ENCODE peak calls at places on chromosome 9, in six cellular contexts. A is H9, D is A549, U is IMR-90, L is mesendoderm, R is neuronal stem cell. O is an unnamed sample.
A peak's percentile ranks its signal among the peaks of the same experiment; 100 is the strongest.

GRCh38 chr9:6545017-6545691 is 100.4 kb downstream of the GLDC start:
- DNase-seq in U (peak; percentile 50), R (no peak), L (no peak), D (peak; percentile 57), A (no peak), O (peak; percentile 98)

GRCh38 chr9:13992136-13992798 is 321.7 kb downstream of the NFIB start:
- DNase-seq in A (no peak), R (no peak), D (no peak), U (no peak), L (no peak), O (no peak)

GRCh38 chr9:30757723-30758122 is 1626.7 kb upstream of the ACO1 start:
- DNase-seq in A (no peak), U (no peak), R (no peak), L (no peak), D (no peak), O (no peak)

GRCh38 chr9:347667-348292 is 133.1 kb downstream of the DOCK8 start:
- DNase-seq in D (peak; percentile 54), L (peak; percentile 43), U (peak; percentile 41), A (no peak), R (peak; percentile 5), O (no peak)

GRCh38 chr9:81599837-81600236 is 89.5 kb downstream of the TLE1 start:
- DNase-seq in U (no peak), L (no peak), R (no peak), A (no peak), D (no peak), O (no peak)

GRCh38 chr9:21856301-21857094 is 54.1 kb downstream of the MTAP start:
- DNase-seq in A (no peak), R (no peak), U (peak; percentile 51), D (no peak), L (no peak), O (no peak)

GRCh38 chr9:116661037-116661954 is 25.8 kb upstream of the TRIM32 start:
- DNase-seq in R (peak; percentile 48), A (peak; percentile 41), D (peak; percentile 81), U (peak; percentile 84), L (peak; percentile 86), O (peak; percentile 31)

GRCh38 chr9:76215066-76215465 is 179.2 kb downstream of the RFK start:
- DNase-seq in D (peak; percentile 9), L (peak; percentile 71), U (peak; percentile 86), A (no peak), R (no peak), O (peak; percentile 10)

GRCh38 chr9:69919461-69920061 is 98.9 kb downstream of the CFAP95 start:
- DNase-seq in L (peak; percentile 60), A (no peak), R (peak; percentile 35), D (peak; percentile 59), U (peak; percentile 74), O (no peak)

GRCh38 chr9:134910146-134910545 is 7.6 kb downstream of the FCN1 start:
- DNase-seq in R (no peak), D (no peak), A (no peak), L (no peak), U (no peak), O (no peak)

GRCh38 chr9:113624721-113625120 is 161.2 kb downstream of the RGS3 start:
- DNase-seq in L (no peak), U (peak; percentile 50), D (no peak), A (peak; percentile 14), R (no peak), O (no peak)

GRCh38 chr9:119372951-119373350 is 3.7 kb upstream of the BRINP1 start:
- DNase-seq in A (no peak), L (no peak), D (no peak), R (no peak), U (no peak), O (no peak)

GRCh38 chr9:21777701-21778100 is 24.7 kb upstream of the MTAP start:
- DNase-seq in L (peak; percentile 8), A (no peak), R (no peak), U (peak; percentile 93), D (no peak), O (no peak)

GRCh38 chr9:29625292-29625731 is 2052.0 kb upstream of the C9orf72 start:
- DNase-seq in R (no peak), U (no peak), L (peak; percentile 0), D (no peak), A (no peak), O (no peak)

GRCh38 chr9:135075234-135076142 is 12.0 kb upstream of the OLFM1 start:
- DNase-seq in U (no peak), L (peak; percentile 56), R (no peak), A (peak; percentile 65), D (no peak), O (no peak)

GRCh38 chr9:114481789-114482188 is 23.5 kb downstream of the WHRN start:
- DNase-seq in A (no peak), D (no peak), R (no peak), U (no peak), L (no peak), O (no peak)

GRCh38 chr9:36286388-36286787 is 28.1 kb upstream of the GNE start:
- DNase-seq in A (no peak), L (peak; percentile 27), D (no peak), R (no peak), U (no peak), O (no peak)

GRCh38 chr9:115596743-115597080 is 478.8 kb upstream of the TNC start:
- DNase-seq in D (no peak), L (no peak), R (no peak), A (no peak), U (no peak), O (no peak)

GRCh38 chr9:131608469-131609115 is 63.3 kb downstream of the PRRT1B start:
- DNase-seq in U (peak; percentile 87), L (peak; percentile 98), D (peak; percentile 67), R (peak; percentile 52), A (peak; percentile 91), O (peak; percentile 37)

GRCh38 chr9:118596374-118597015 is 772.7 kb downstream of the BRINP1 start:
- DNase-seq in D (no peak), L (no peak), U (no peak), R (no peak), A (no peak), O (no peak)

GRCh38 chr9:93600504-93600903 is 24.1 kb downstream of the PHF2 start:
- DNase-seq in U (no peak), D (no peak), R (no peak), L (peak; percentile 28), A (peak; percentile 79), O (no peak)

GRCh38 chr9:36306481-36307306 is 48.4 kb upstream of the GNE start:
- DNase-seq in A (no peak), U (peak; percentile 23), R (no peak), L (peak; percentile 65), D (peak; percentile 76), O (peak; percentile 26)

GRCh38 chr9:74765572-74765971 is 122.1 kb downstream of the TRPM6 start:
- DNase-seq in R (no peak), L (no peak), D (no peak), A (no peak), U (no peak), O (no peak)

GRCh38 chr9:74951725-74952151 is 974 bp downstream of the C9orf40 start:
- DNase-seq in L (peak; percentile 52), U (peak; percentile 12), R (peak; percentile 38), D (peak; percentile 43), A (peak; percentile 46), O (no peak)

GRCh38 chr9:100292414-100292813 is 60.3 kb downstream of the TEX10 start:
- DNase-seq in R (no peak), D (no peak), L (no peak), U (no peak), A (no peak), O (no peak)

GRCh38 chr9:23412458-23412857 is 413.6 kb downstream of the ELAVL2 start:
- DNase-seq in R (no peak), L (no peak), D (no peak), U (no peak), A (no peak), O (no peak)

GRCh38 chr9:138103111-138103823 is 225.7 kb downstream of the CACNA1B start:
- DNase-seq in D (no peak), L (no peak), R (no peak), A (peak; percentile 19), U (no peak), O (no peak)

GRCh38 chr9:72527801-72528195 is 6.4 kb downstream of the TMC1 start:
- DNase-seq in L (no peak), U (no peak), D (no peak), R (no peak), A (no peak), O (no peak)
- H3K27ac ChIP-seq in L (peak overlapping the region; percentile 42), U (peak overlapping the region; percentile 98), D (peak overlapping the region; percentile 85), R (peak overlapping the region; percentile 76), A (no peak overlapping the region), O (peak overlapping the region; percentile 80)

GRCh38 chr9:133874061-133874638 is 118.0 kb downstream of the VAV2 start:
- DNase-seq in A (no peak), L (peak; percentile 82), U (peak; percentile 70), D (peak; percentile 91), R (no peak), O (peak; percentile 96)
- H3K27ac ChIP-seq in A (no peak overlapping the region), L (no peak overlapping the region), U (no peak overlapping the region), D (peak overlapping the region; percentile 97), R (no peak overlapping the region), O (peak overlapping the region; percentile 97)

GRCh38 chr9:4792054-4792571 is 631 bp upstream of the RCL1 start:
- DNase-seq in L (no peak), U (no peak), D (no peak), A (no peak), R (no peak), O (no peak)
- H3K27ac ChIP-seq in L (no peak overlapping the region), U (no peak overlapping the region), D (peak overlapping the region; percentile 70), A (no peak overlapping the region), R (no peak overlapping the region), O (no peak overlapping the region)

GRCh38 chr9:136618578-136619547 is 43.9 kb upstream of the EGFL7 start:
- DNase-seq in A (no peak), D (no peak), U (no peak), R (no peak), L (no peak), O (no peak)

GRCh38 chr9:136616307-136616635 is 46.4 kb upstream of the EGFL7 start:
- DNase-seq in U (no peak), L (no peak), A (no peak), R (no peak), D (no peak), O (no peak)

GRCh38 chr9:136619742-136620440 is 42.8 kb upstream of the EGFL7 start:
- DNase-seq in U (peak; percentile 51), A (no peak), L (no peak), R (no peak), D (no peak), O (no peak)

GRCh38 chr9:136616948-136617695 is 45.6 kb upstream of the EGFL7 start:
- DNase-seq in U (no peak), L (no peak), A (no peak), D (no peak), R (no peak), O (no peak)

DNA sequence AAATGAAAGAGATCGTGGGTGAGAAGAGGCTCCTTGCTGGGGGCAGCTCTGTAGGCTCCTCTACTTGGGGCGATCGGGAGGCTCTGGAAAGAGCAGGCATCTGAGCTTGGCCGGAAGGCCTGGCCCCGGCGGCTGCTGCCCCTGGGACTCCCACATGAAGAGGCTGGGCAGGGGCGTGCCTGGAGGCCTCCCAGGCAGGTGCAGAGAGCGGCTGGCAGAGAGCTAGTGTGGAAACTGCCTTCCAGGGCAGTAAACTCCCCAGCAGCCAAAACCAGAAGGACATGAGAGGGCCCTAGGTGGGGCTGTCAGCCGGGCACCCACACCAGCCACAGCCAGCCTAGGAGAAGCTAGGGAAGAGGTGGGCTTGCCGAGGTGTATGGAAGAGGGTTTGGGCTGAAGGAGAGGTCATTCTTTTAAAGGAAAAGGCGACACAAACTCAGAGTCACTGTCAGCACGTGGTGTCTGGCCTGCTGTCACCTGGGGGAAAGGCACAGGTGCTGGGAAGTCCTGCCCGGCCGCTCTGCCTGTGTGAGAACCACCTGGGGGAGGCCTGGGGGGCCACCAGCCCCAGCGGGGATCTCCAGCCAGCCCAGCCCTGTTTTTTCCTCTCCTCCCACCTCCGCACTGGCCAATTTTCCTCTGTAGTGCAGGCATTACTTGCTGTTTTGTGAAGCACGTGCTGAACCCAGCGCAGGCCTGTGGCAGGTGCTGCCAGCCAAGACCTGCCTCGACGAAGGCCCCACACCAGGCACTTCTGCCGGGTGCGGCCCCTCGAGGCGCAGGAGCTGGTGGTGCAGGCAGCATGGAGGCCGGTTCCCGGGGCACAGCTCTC is 44.8 kb upstream of the EGFL7 start:
- DNase-seq in D (no peak), U (no peak), A (no peak), R (no peak), L (no peak), O (no peak)
- H3K27ac ChIP-seq in D (no peak overlapping the region), U (no peak overlapping the region), A (no peak overlapping the region), R (no peak overlapping the region), L (no peak overlapping the region), O (no peak overlapping the region)

O was measured in epithelial cell of prostate.